ENCODE peak calls at places on chromosomes 1 and 21, in five cellular contexts. B is ovary, N is PC-3, P is colonic mucosa, H is pancreas. X is an unnamed sample. For H3K4me1, the result is how much of the 10 kb centered on the place peaks cover.

GRCh38 chr1:62144238-62144831 is 50.3 kb upstream of the L1TD1 start:
- DNase-seq in B (no peak), N (peak), P (peak), H (peak), X (peak)

GRCh38 chr1:29825941-29826415 is 589.7 kb downstream of the PTPRU start:
- DNase-seq in B (no peak), N (no peak), P (no peak), H (no peak), X (peak)

GRCh38 chr1:221708987-221709386 is 32.9 kb downstream of the DUSP10 start:
- DNase-seq in B (no peak), N (peak), P (no peak), H (peak), X (no peak)

GRCh38 chr1:228037401-228038386 is 30.9 kb downstream of the WNT3A start:
- DNase-seq in B (no peak), N (no peak), P (no peak), H (no peak), X (no peak)

GRCh38 chr1:45001011-45001481 is 10.1 kb downstream of the HECTD3 start:
- DNase-seq in B (no peak), N (no peak), P (no peak), H (no peak), X (no peak)

GRCh38 chr1:68010543-68010942 is 39.9 kb downstream of the DIRAS3 start:
- DNase-seq in B (no peak), N (no peak), P (no peak), H (no peak), X (no peak)

GRCh38 chr1:246608616-246609376 is 42.5 kb downstream of the CNST start:
- DNase-seq in B (peak), N (peak), P (peak), H (peak), X (peak)

GRCh38 chr1:218898921-218899320 is 274.8 kb upstream of the LYPLAL1 start:
- DNase-seq in B (no peak), N (no peak), P (no peak), H (no peak), X (no peak)

GRCh38 chr1:151159373-151159772 is 2.9 kb downstream of the TNFAIP8L2 start:
- DNase-seq in B (no peak), N (no peak), P (no peak), H (no peak), X (no peak)

GRCh38 chr1:3070654-3071506 is 1.9 kb downstream of the PRDM16 start:
- DNase-seq in B (peak), N (no peak), P (no peak), H (no peak), X (no peak)

GRCh38 chr1:235791532-235792060 is 75.1 kb downstream of the LYST start:
- DNase-seq in B (no peak), N (no peak), P (peak), H (no peak), X (no peak)

GRCh38 chr1:84754376-84754672 is 64.1 kb upstream of the SSX2IP start:
- DNase-seq in B (no peak), N (no peak), P (no peak), H (no peak), X (no peak)

GRCh38 chr1:96596226-96596625 is 125.4 kb upstream of the PTBP2 start:
- DNase-seq in B (no peak), N (peak), P (no peak), H (peak), X (no peak)

GRCh38 chr1:44531785-44532566 is 126.9 kb downstream of the RNF220 start:
- DNase-seq in B (no peak), N (peak), P (no peak), H (no peak), X (no peak)

GRCh38 chr1:29455781-29456180 is 219.5 kb downstream of the PTPRU start:
- DNase-seq in B (no peak), N (no peak), P (no peak), H (no peak), X (no peak)

GRCh38 chr1:191851799-191852595 is 306.3 kb upstream of the RGS18 start:
- DNase-seq in B (no peak), N (peak), P (no peak), H (no peak), X (no peak)
- H3K4me1 ChIP-seq in B (under half), N (under half), P (under half), H (under half), X (under half)

GRCh38 chr1:24966121-24966723 is 36.1 kb upstream of the RUNX3 start:
- DNase-seq in B (no peak), N (no peak), P (no peak), H (no peak), X (no peak)
- H3K4me1 ChIP-seq in B (under half), N (under half), P (under half), H (under half), X (under half)

GRCh38 chr1:213987876-213988638 is at the start of gene PROX1:
- DNase-seq in B (peak), N (peak), P (peak), H (peak), X (peak)

GRCh38 chr1:213986925-213987250 is 885 bp upstream of the PROX1 start:
- DNase-seq in B (no peak), N (no peak), P (no peak), H (no peak), X (no peak)

GRCh38 chr1:213986020-213986924 is 1.5 kb upstream of the PROX1 start:
- DNase-seq in B (no peak), N (peak), P (no peak), H (no peak), X (no peak)

GRCh38 chr1:213988639-213989070 is 882 bp downstream of the PROX1 start:
- DNase-seq in B (peak), N (no peak), P (no peak), H (no peak), X (no peak)

GRCh38 chr1:213987422-213987875 is 324 bp upstream of the PROX1 start:
- DNase-seq in B (no peak), N (peak), P (no peak), H (no peak), X (no peak)
- H3K4me1 ChIP-seq in B (under half), N (under half), P (under half), H (under half), X (under half)

GRCh38 chr1:6006882-6007281 is 14.7 kb upstream of the NPHP4 start:
- DNase-seq in B (no peak), N (no peak), P (no peak), H (no peak), X (no peak)

GRCh38 chr1:6007318-6008083 is 15.3 kb upstream of the NPHP4 start:
- DNase-seq in B (no peak), N (no peak), P (no peak), H (no peak), X (no peak)

GRCh38 chr1:6003568-6004411 is 11.6 kb upstream of the NPHP4 start:
- DNase-seq in B (no peak), N (no peak), P (no peak), H (no peak), X (no peak)

GRCh38 chr1:6004412-6005123 is 12.3 kb upstream of the NPHP4 start:
- DNase-seq in B (no peak), N (no peak), P (no peak), H (no peak), X (no peak)

DNA sequence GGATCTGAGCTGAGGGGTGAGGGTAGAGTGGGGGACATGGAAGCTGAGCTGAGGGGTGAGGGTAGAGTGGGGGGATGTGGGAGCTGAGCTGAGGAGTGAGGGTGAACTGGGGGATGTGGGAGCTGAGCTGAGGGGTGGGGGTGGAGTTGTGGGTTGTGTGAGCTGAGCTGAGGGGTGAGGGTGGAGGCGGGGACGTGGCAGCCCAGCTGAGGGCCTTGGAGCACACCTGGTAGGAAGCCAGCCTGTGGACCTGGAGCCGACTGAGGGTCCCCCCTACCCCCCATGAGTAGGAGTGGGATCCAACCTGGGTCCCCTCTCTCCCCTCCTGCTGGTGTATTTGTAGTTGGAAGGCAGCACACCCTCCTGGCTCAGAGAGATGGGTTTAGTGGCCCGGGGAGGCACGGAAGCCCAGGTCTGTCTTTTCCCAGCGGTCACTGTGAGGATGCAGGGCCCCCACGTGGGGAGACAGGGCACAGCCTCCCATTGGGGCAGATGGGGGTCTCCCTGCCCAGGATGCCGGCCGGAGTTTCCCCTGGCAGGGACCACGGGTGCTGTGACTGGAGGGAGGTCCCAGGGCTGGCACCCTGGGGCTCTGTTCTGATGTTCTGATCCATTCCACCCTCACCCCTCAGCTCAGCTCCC is 13.2 kb upstream of the NPHP4 start:
- DNase-seq in B (no peak), N (no peak), P (no peak), H (no peak), X (no peak)
- H3K4me1 ChIP-seq in B (under half), N (under half), P (under half), H (under half), X (under half)

GRCh38 chr21:45407629-45408247 is 2.8 kb downstream of the COL18A1 start:
- DNase-seq in B (peak), N (peak), P (no peak), H (no peak), X (no peak)
- H3K4me1 ChIP-seq in B (under half), N (under half), P (under half), H (under half), X (under half)

GRCh38 chr1:6028042-6028895 is 17.4 kb upstream of the KCNAB2 start:
- DNase-seq in B (no peak), N (no peak), P (peak), H (no peak), X (peak)

GRCh38 chr1:6025269-6026094 is 20.2 kb upstream of the KCNAB2 start:
- DNase-seq in B (no peak), N (no peak), P (no peak), H (no peak), X (no peak)

GRCh38 chr1:6027591-6027990 is 18.1 kb upstream of the KCNAB2 start:
- DNase-seq in B (no peak), N (no peak), P (no peak), H (no peak), X (no peak)

GRCh38 chr1:6024376-6024775 is 21.3 kb upstream of the KCNAB2 start:
- DNase-seq in B (no peak), N (no peak), P (no peak), H (no peak), X (no peak)

GRCh38 chr1:6026095-6026809 is 19.4 kb upstream of the KCNAB2 start:
- DNase-seq in B (no peak), N (no peak), P (peak), H (peak), X (peak)
- H3K4me1 ChIP-seq in B (under half), N (under half), P (under half), H (under half), X (under half)

GRCh38 chr1:169586067-169586394 is 250 bp downstream of the F5 start:
- DNase-seq in B (no peak), N (no peak), P (no peak), H (no peak), X (no peak)

GRCh38 chr1:169586395-169587255 is at the start of gene F5:
- DNase-seq in B (no peak), N (peak), P (peak), H (peak), X (peak)

GRCh38 chr1:169584483-169585144 is 1.7 kb downstream of the F5 start:
- DNase-seq in B (no peak), N (peak), P (no peak), H (no peak), X (no peak)

GRCh38 chr1:169588112-169588511 is 1.8 kb upstream of the F5 start:
- DNase-seq in B (no peak), N (no peak), P (no peak), H (no peak), X (no peak)

DNA sequence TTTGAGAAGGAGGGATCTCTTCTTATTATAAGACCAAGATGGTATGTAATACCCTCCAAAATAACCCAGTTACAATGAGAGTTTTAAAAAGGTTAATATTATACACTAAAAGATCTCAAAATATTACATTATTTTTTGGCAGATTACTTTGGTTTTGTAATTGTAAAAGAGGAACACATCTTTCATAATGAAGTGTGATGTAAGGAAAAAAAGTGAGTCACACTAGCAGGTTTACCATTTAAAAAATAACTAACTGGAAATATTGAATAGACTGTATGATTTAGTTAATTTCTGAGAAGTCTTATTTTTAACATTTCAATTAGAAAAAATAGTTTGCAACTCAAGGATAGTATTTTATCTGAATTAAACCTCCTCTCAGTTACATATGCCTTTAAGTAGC is 1.1 kb downstream of the F5 start:
- DNase-seq in B (no peak), N (no peak), P (no peak), H (no peak), X (no peak)
- H3K4me1 ChIP-seq in B (under half), N (under half), P (under half), H (under half), X (under half)

DNA sequence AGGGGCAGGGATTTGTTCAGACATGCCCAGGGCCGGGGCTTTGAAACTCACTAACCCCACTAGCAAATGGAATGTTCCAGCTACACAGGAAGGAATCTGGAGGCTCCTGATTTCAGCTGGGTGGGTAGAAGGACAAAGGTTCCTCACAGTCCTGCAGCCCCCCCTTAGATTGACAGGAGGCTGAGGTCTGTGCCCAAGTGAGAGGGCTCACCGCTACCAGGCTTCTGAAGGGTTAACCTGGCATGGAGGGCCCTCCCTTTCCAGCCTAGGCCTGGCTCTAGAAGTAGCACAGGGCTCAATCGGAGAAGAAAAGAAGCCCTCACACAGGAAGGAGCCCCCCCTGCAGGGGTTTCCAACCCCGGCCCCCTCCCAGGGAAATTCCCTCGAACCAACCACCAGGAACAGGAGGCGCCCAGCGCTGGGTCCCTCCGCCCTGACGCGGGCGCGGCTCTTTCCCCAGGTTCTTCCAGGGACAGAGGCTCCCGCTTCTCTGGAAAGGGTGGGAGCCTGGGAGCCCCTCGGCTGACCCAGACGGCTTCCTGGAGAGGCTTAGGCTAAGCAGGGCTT is 3.3 kb downstream of the EPHA2 start:
- DNase-seq in B (no peak), N (no peak), P (peak), H (no peak), X (no peak)
- H3K4me1 ChIP-seq in B (under half), N (half or more), P (under half), H (under half), X (half or more)

DNA sequence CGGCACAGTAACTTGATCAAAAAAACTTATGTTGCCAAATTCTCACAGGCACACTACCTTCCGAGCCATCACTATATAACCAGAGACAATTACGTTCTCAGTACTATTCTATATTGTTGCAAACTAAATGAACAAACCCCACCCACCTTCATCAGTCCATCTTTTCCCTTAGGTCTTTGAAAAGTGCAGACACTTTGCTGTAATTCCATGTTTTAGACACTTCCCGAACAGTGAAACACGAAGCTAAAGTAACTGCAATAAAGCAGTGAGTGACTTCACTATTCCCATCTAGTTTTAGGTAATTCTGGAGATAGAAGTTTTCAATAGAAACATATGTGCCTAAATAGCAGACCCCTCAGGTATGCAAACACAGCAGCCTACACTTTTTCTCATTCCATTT is 7.7 kb downstream of the SFPQ start:
- DNase-seq in B (no peak), N (no peak), P (no peak), H (no peak), X (no peak)
- H3K4me1 ChIP-seq in B (under half), N (under half), P (under half), H (under half), X (under half)

DNA sequence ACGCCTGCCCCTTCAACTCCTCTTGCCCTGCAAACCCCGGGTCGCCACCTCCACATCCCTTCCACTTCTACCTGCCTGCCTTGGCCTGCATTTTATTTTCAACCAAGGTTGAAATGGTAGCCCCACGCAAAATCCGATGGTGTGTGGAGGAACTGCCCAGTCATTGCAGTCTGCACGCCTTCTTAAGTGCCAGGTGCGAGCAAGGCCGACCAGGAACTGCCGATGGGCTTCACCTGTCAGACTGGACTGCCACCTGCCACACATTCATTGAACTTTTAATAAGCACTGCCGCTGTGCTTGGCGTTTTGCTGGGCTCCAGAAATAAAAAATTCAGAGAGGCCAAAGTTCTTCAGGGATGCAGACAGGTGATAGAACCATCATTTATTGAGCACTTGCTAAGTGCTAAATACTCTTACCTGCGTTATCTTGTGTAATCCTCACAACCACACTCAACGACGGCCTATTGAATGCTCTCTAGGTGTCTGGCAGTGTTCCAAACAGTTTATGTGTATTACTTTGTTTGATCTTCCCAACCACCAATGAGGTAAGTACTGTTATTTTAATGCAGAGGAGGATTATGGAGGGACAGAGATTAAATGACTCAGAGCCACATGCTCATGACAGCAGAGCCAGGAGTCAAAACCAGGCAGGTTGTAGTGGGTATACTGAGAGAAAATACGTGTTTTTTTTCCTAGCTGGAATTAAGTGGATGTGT is 36.2 kb downstream of the CACHD1 start:
- DNase-seq in B (no peak), N (peak), P (peak), H (peak), X (no peak)
- H3K4me1 ChIP-seq in B (under half), N (under half), P (under half), H (under half), X (under half)